ENCODE peak calls at places on chromosomes 5 and 9, in seven cellular contexts. One of them, this sample, is unnamed. For H3K27me3, the result is how much of the 10 kb centered on the place peaks cover.

GRCh38 chr9:137168575-137168906 is 1.3 kb downstream of the LRRC26 start:
- DNase-seq in SJSA1: no peak
- DNase-seq in CD4-positive, alpha-beta T cell: no peak
- DNase-seq in MM.1S: no peak
- DNase-seq in psoas muscle: no peak
- DNase-seq in bronchial epithelial cell: no peak
- DNase-seq in left ventricle myocardium inferior: no peak
- DNase-seq in this sample: no peak

GRCh38 chr5:83342475-83342874 is 129.1 kb upstream of the VCAN start:
- DNase-seq in SJSA1: no peak
- DNase-seq in CD4-positive, alpha-beta T cell: no peak
- DNase-seq in MM.1S: no peak
- DNase-seq in psoas muscle: no peak
- DNase-seq in bronchial epithelial cell: no peak
- DNase-seq in left ventricle myocardium inferior: no peak
- DNase-seq in this sample: no peak

GRCh38 chr5:20972419-20972925 is 984.5 kb upstream of the CDH18 start:
- DNase-seq in SJSA1: no peak
- DNase-seq in CD4-positive, alpha-beta T cell: no peak
- DNase-seq in MM.1S: peak
- DNase-seq in psoas muscle: peak
- DNase-seq in bronchial epithelial cell: peak
- DNase-seq in left ventricle myocardium inferior: peak
- DNase-seq in this sample: no peak

GRCh38 chr9:111627260-111627963 is 3.7 kb upstream of the DNAJC25 start:
- DNase-seq in SJSA1: no peak
- DNase-seq in CD4-positive, alpha-beta T cell: no peak
- DNase-seq in MM.1S: no peak
- DNase-seq in psoas muscle: no peak
- DNase-seq in bronchial epithelial cell: no peak
- DNase-seq in left ventricle myocardium inferior: no peak
- DNase-seq in this sample: no peak

GRCh38 chr9:37967272-37967581 is 63.3 kb upstream of the SLC25A51 start:
- DNase-seq in SJSA1: no peak
- DNase-seq in CD4-positive, alpha-beta T cell: no peak
- DNase-seq in MM.1S: no peak
- DNase-seq in psoas muscle: no peak
- DNase-seq in bronchial epithelial cell: peak
- DNase-seq in left ventricle myocardium inferior: no peak
- DNase-seq in this sample: no peak

GRCh38 chr5:1926471-1927341 is 44.0 kb upstream of the IRX4 start:
- DNase-seq in SJSA1: no peak
- DNase-seq in CD4-positive, alpha-beta T cell: no peak
- DNase-seq in MM.1S: no peak
- DNase-seq in psoas muscle: no peak
- DNase-seq in bronchial epithelial cell: no peak
- DNase-seq in left ventricle myocardium inferior: no peak
- DNase-seq in this sample: no peak

GRCh38 chr5:169440107-169440701 is 139.3 kb upstream of the SLIT3 start:
- DNase-seq in SJSA1: peak
- DNase-seq in CD4-positive, alpha-beta T cell: no peak
- DNase-seq in MM.1S: no peak
- DNase-seq in psoas muscle: no peak
- DNase-seq in bronchial epithelial cell: no peak
- DNase-seq in left ventricle myocardium inferior: no peak
- DNase-seq in this sample: no peak

GRCh38 chr5:88555658-88556057 is 287.0 kb upstream of the TMEM161B start:
- DNase-seq in SJSA1: peak
- DNase-seq in CD4-positive, alpha-beta T cell: no peak
- DNase-seq in MM.1S: peak
- DNase-seq in psoas muscle: no peak
- DNase-seq in bronchial epithelial cell: no peak
- DNase-seq in left ventricle myocardium inferior: no peak
- DNase-seq in this sample: no peak

GRCh38 chr5:147509710-147510651 is at the start of gene DPYSL3:
- DNase-seq in SJSA1: peak
- DNase-seq in CD4-positive, alpha-beta T cell: no peak
- DNase-seq in MM.1S: no peak
- DNase-seq in psoas muscle: peak
- DNase-seq in bronchial epithelial cell: peak
- DNase-seq in left ventricle myocardium inferior: peak
- DNase-seq in this sample: no peak

GRCh38 chr5:958701-959571 is 49.7 kb upstream of the NKD2 start:
- DNase-seq in SJSA1: peak
- DNase-seq in CD4-positive, alpha-beta T cell: no peak
- DNase-seq in MM.1S: no peak
- DNase-seq in psoas muscle: peak
- DNase-seq in bronchial epithelial cell: no peak
- DNase-seq in left ventricle myocardium inferior: no peak
- DNase-seq in this sample: peak

GRCh38 chr9:95381243-95381642 is 63.7 kb upstream of the FANCC start:
- DNase-seq in SJSA1: peak
- DNase-seq in CD4-positive, alpha-beta T cell: no peak
- DNase-seq in MM.1S: no peak
- DNase-seq in psoas muscle: no peak
- DNase-seq in bronchial epithelial cell: no peak
- DNase-seq in left ventricle myocardium inferior: no peak
- DNase-seq in this sample: no peak

GRCh38 chr5:146342882-146343865 is 4.5 kb downstream of the POU4F3 start:
- DNase-seq in SJSA1: no peak
- DNase-seq in CD4-positive, alpha-beta T cell: no peak
- DNase-seq in MM.1S: no peak
- DNase-seq in psoas muscle: no peak
- DNase-seq in bronchial epithelial cell: no peak
- DNase-seq in left ventricle myocardium inferior: no peak
- DNase-seq in this sample: no peak

GRCh38 chr9:71647094-71647591 is 121.2 kb downstream of the CEMIP2 start:
- DNase-seq in SJSA1: peak
- DNase-seq in CD4-positive, alpha-beta T cell: no peak
- DNase-seq in MM.1S: no peak
- DNase-seq in psoas muscle: peak
- DNase-seq in bronchial epithelial cell: peak
- DNase-seq in left ventricle myocardium inferior: peak
- DNase-seq in this sample: no peak

GRCh38 chr9:80028501-80028900 is 456.7 kb downstream of the TLE4 start:
- DNase-seq in SJSA1: no peak
- DNase-seq in CD4-positive, alpha-beta T cell: no peak
- DNase-seq in MM.1S: no peak
- DNase-seq in psoas muscle: no peak
- DNase-seq in bronchial epithelial cell: no peak
- DNase-seq in left ventricle myocardium inferior: no peak
- DNase-seq in this sample: peak

GRCh38 chr9:19665146-19665863 is 123.5 kb downstream of the SLC24A2 start:
- DNase-seq in SJSA1: no peak
- DNase-seq in CD4-positive, alpha-beta T cell: no peak
- DNase-seq in MM.1S: peak
- DNase-seq in psoas muscle: no peak
- DNase-seq in bronchial epithelial cell: no peak
- DNase-seq in left ventricle myocardium inferior: no peak
- DNase-seq in this sample: no peak

GRCh38 chr9:88041447-88041846 is 67.1 kb upstream of the CDK20 start:
- DNase-seq in SJSA1: peak
- DNase-seq in CD4-positive, alpha-beta T cell: no peak
- DNase-seq in MM.1S: no peak
- DNase-seq in psoas muscle: no peak
- DNase-seq in bronchial epithelial cell: no peak
- DNase-seq in left ventricle myocardium inferior: no peak
- DNase-seq in this sample: no peak

GRCh38 chr5:95892784-95893354 is 68.8 kb downstream of the ELL2 start:
- DNase-seq in SJSA1: no peak
- DNase-seq in CD4-positive, alpha-beta T cell: no peak
- DNase-seq in MM.1S: peak
- DNase-seq in psoas muscle: no peak
- DNase-seq in bronchial epithelial cell: no peak
- DNase-seq in left ventricle myocardium inferior: no peak
- DNase-seq in this sample: no peak

GRCh38 chr9:27338527-27338903 is 41.6 kb upstream of the EQTN start:
- DNase-seq in SJSA1: peak
- DNase-seq in CD4-positive, alpha-beta T cell: no peak
- DNase-seq in MM.1S: no peak
- DNase-seq in psoas muscle: no peak
- DNase-seq in bronchial epithelial cell: no peak
- DNase-seq in left ventricle myocardium inferior: no peak
- DNase-seq in this sample: no peak

GRCh38 chr5:141373673-141374317 is at the start of gene PCDHGA6:
- DNase-seq in SJSA1: no peak
- DNase-seq in CD4-positive, alpha-beta T cell: no peak
- DNase-seq in MM.1S: peak
- DNase-seq in psoas muscle: no peak
- DNase-seq in bronchial epithelial cell: peak
- DNase-seq in left ventricle myocardium inferior: no peak
- DNase-seq in this sample: no peak

GRCh38 chr9:93948456-93949072 is 6.6 kb downstream of the BARX1 start:
- DNase-seq in SJSA1: no peak
- DNase-seq in CD4-positive, alpha-beta T cell: no peak
- DNase-seq in MM.1S: no peak
- DNase-seq in psoas muscle: no peak
- DNase-seq in bronchial epithelial cell: no peak
- DNase-seq in left ventricle myocardium inferior: no peak
- DNase-seq in this sample: no peak
- H3K27me3 ChIP-seq in SJSA1: under half
- H3K27me3 ChIP-seq in CD4-positive, alpha-beta T cell: half or more
- H3K27me3 ChIP-seq in MM.1S: half or more
- H3K27me3 ChIP-seq in psoas muscle: half or more
- H3K27me3 ChIP-seq in bronchial epithelial cell: half or more
- H3K27me3 ChIP-seq in left ventricle myocardium inferior: half or more
- H3K27me3 ChIP-seq in this sample: half or more

GRCh38 chr9:81611664-81612063 is 77.7 kb downstream of the TLE1 start:
- DNase-seq in SJSA1: no peak
- DNase-seq in CD4-positive, alpha-beta T cell: no peak
- DNase-seq in MM.1S: no peak
- DNase-seq in psoas muscle: peak
- DNase-seq in bronchial epithelial cell: no peak
- DNase-seq in left ventricle myocardium inferior: no peak
- DNase-seq in this sample: no peak

GRCh38 chr9:81608289-81608657 is 81.1 kb downstream of the TLE1 start:
- DNase-seq in SJSA1: no peak
- DNase-seq in CD4-positive, alpha-beta T cell: no peak
- DNase-seq in MM.1S: no peak
- DNase-seq in psoas muscle: no peak
- DNase-seq in bronchial epithelial cell: no peak
- DNase-seq in left ventricle myocardium inferior: no peak
- DNase-seq in this sample: no peak

GRCh38 chr9:81610739-81611107 is 78.6 kb downstream of the TLE1 start:
- DNase-seq in SJSA1: no peak
- DNase-seq in CD4-positive, alpha-beta T cell: no peak
- DNase-seq in MM.1S: no peak
- DNase-seq in psoas muscle: no peak
- DNase-seq in bronchial epithelial cell: no peak
- DNase-seq in left ventricle myocardium inferior: no peak
- DNase-seq in this sample: no peak

GRCh38 chr9:81607593-81608288 is 81.6 kb downstream of the TLE1 start:
- DNase-seq in SJSA1: no peak
- DNase-seq in CD4-positive, alpha-beta T cell: no peak
- DNase-seq in MM.1S: no peak
- DNase-seq in psoas muscle: no peak
- DNase-seq in bronchial epithelial cell: no peak
- DNase-seq in left ventricle myocardium inferior: no peak
- DNase-seq in this sample: no peak

DNA sequence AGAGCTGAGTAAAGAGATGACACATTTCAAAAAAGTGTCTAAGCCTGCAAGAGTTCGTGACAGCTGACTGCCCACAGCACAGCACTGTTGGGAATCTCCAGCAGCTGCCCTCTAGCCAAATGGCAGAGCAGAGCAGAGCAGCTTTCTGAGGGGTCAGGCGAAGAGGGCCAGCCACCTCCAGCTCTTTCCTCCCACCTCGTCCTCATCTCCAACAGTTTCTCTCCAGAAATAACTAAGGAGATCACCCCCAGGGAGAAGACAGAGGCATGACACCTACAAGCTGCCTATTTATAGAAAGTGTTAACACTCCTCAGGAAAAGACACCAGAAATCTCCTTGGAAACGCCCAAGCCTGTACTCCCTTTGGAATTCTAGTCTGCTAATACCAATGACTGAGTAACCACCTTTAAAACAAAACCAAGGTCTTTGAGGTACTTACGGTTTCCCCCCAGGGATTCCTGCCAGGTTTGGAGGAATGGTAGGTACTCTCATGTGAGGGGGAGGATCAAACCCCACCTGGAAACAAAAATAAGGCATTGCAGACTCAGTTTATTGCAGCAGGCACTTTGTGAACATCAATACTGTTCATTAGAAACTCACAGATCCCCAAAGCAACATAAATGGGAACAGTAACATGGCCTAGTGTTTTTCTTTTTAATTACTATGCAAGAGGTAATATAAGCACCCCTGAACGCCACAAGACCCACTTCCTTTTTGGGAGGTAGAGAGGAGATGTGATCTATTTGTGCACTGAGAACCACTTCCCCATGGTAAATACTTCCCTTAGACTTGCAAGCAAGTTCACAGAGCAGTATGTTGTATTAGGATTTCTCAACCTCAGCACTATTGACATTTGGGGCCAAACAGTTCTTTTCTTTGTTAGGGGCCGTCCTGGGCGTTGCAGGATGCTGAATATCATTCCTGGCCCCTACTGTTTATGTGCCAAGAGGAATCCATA is 79.3 kb downstream of the TLE1 start:
- DNase-seq in SJSA1: peak
- DNase-seq in CD4-positive, alpha-beta T cell: no peak
- DNase-seq in MM.1S: no peak
- DNase-seq in psoas muscle: peak
- DNase-seq in bronchial epithelial cell: no peak
- DNase-seq in left ventricle myocardium inferior: no peak
- DNase-seq in this sample: no peak
- H3K27me3 ChIP-seq in SJSA1: under half
- H3K27me3 ChIP-seq in CD4-positive, alpha-beta T cell: under half
- H3K27me3 ChIP-seq in MM.1S: under half
- H3K27me3 ChIP-seq in psoas muscle: under half
- H3K27me3 ChIP-seq in bronchial epithelial cell: under half
- H3K27me3 ChIP-seq in left ventricle myocardium inferior: under half
- H3K27me3 ChIP-seq in this sample: under half

GRCh38 chr9:97859346-97859745 is 6.3 kb downstream of the FOXE1 start:
- DNase-seq in SJSA1: no peak
- DNase-seq in CD4-positive, alpha-beta T cell: no peak
- DNase-seq in MM.1S: no peak
- DNase-seq in psoas muscle: no peak
- DNase-seq in bronchial epithelial cell: no peak
- DNase-seq in left ventricle myocardium inferior: no peak
- DNase-seq in this sample: no peak
- H3K27me3 ChIP-seq in SJSA1: under half
- H3K27me3 ChIP-seq in CD4-positive, alpha-beta T cell: half or more
- H3K27me3 ChIP-seq in MM.1S: under half
- H3K27me3 ChIP-seq in psoas muscle: half or more
- H3K27me3 ChIP-seq in bronchial epithelial cell: under half
- H3K27me3 ChIP-seq in left ventricle myocardium inferior: half or more
- H3K27me3 ChIP-seq in this sample: half or more

DNA sequence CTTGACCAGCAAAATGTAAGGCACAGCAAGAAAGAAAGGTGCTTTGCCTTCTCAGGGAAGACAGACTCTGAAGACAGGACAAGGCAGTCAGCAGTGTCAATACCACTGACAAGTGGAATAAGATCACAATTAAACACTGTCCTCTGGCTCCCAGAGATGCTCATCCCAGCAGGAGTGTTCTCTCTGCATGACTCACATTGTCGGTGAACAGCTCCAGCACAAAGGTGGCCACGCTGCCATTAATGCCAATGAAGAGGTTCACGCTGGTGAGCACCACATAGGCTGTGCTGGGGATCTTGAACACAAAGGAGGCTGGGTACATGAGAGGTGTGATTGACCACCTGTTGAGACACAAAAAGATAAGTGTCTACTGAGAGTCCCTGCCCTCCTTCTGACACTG is 31.9 kb downstream of the NIPSNAP3B start:
- DNase-seq in SJSA1: no peak
- DNase-seq in CD4-positive, alpha-beta T cell: no peak
- DNase-seq in MM.1S: no peak
- DNase-seq in psoas muscle: no peak
- DNase-seq in bronchial epithelial cell: no peak
- DNase-seq in left ventricle myocardium inferior: no peak
- DNase-seq in this sample: no peak
- H3K27me3 ChIP-seq in SJSA1: under half
- H3K27me3 ChIP-seq in CD4-positive, alpha-beta T cell: under half
- H3K27me3 ChIP-seq in MM.1S: under half
- H3K27me3 ChIP-seq in psoas muscle: under half
- H3K27me3 ChIP-seq in bronchial epithelial cell: under half
- H3K27me3 ChIP-seq in left ventricle myocardium inferior: under half
- H3K27me3 ChIP-seq in this sample: under half